ENCODE peak calls at places on chromosome 11, in six cellular contexts. Q is HTR-8/SVneo; D is HFFc6; L is stimulated activated naive CD8-positive, alpha-beta T cell treated with anti-CD3 and anti-CD28 coated beads, Interleukin-15, Interleukin-2, amounts not matched to agents 100 U/mL and 50 U/mL, for 24 hours; B is head of caudate nucleus; R is COR-L47. M is an unnamed sample.

GRCh38 chr11:32113200-32113599 is 22.3 kb downstream of the RCN1 start:
- DNase-seq in L (no peak), R (peak), B (no peak), Q (no peak), D (no peak), M (no peak)

GRCh38 chr11:77560605-77561004 is 29.1 kb upstream of the AQP11 start:
- DNase-seq in L (no peak), B (no peak), D (peak), Q (peak), R (no peak), M (no peak)

GRCh38 chr11:126840201-126840886 is 160.2 kb downstream of the KIRREL3 start:
- DNase-seq in R (no peak), Q (no peak), L (no peak), D (peak), B (no peak), M (no peak)

GRCh38 chr11:15748107-15748506 is 608.2 kb downstream of the SOX6 start:
- DNase-seq in B (no peak), R (no peak), L (no peak), Q (no peak), D (no peak), M (no peak)

GRCh38 chr11:94910281-94910680 is 63.1 kb downstream of the CWC15 start:
- DNase-seq in B (no peak), D (no peak), L (no peak), R (no peak), Q (no peak), M (no peak)

GRCh38 chr11:105781807-105782206 is 171.9 kb downstream of the GRIA4 start:
- DNase-seq in L (no peak), R (no peak), D (no peak), Q (no peak), B (no peak), M (no peak)

GRCh38 chr11:8777907-8778767 is 95.5 kb downstream of the RPL27A start:
- DNase-seq in D (peak), B (no peak), Q (no peak), R (peak), L (no peak), M (no peak)

GRCh38 chr11:9280655-9281301 is 15.6 kb upstream of the DENND5A start:
- DNase-seq in L (peak), B (no peak), R (peak), Q (peak), D (no peak), M (peak)

GRCh38 chr11:60786811-60787567 is 1.9 kb downstream of the MS4A10 start:
- DNase-seq in L (no peak), Q (no peak), R (no peak), D (peak), B (no peak), M (peak)

GRCh38 chr11:110903378-110903777 is 191.1 kb upstream of the ARHGAP20 start:
- DNase-seq in L (no peak), R (no peak), D (no peak), B (no peak), Q (no peak), M (no peak)

GRCh38 chr11:43447124-43447523 is 88.4 kb downstream of the TTC17 start:
- DNase-seq in B (no peak), Q (no peak), R (no peak), L (peak), D (no peak), M (no peak)

GRCh38 chr11:59754494-59754858 is 700 bp upstream of the STX3 start:
- DNase-seq in D (no peak), B (peak), L (peak), R (no peak), Q (no peak), M (no peak)

GRCh38 chr11:86799680-86800075 is 664 bp upstream of the PRSS23 start:
- DNase-seq in B (peak), L (no peak), D (no peak), R (no peak), Q (no peak), M (no peak)

GRCh38 chr11:6637871-6638270 is 17.7 kb downstream of the DCHS1 start:
- DNase-seq in R (no peak), B (no peak), L (no peak), Q (no peak), D (peak), M (no peak)

M was measured in chondrocyte.